ENCODE peak calls at places on chromosomes 3 and 15, in seven cellular contexts. One of them, this sample, is unnamed. For H3K27me3 and H3K4me1, the result is how much of the 10 kb centered on the place peaks cover.

GRCh38 chr3:149085828-149086231 is 503 bp downstream of the HLTF start:
- DNase-seq in right atrium auricular region: no peak
- DNase-seq in fibroblast of lung: peak
- DNase-seq in mesendoderm: peak
- DNase-seq in breast epithelium: no peak
- DNase-seq in right cardiac atrium: no peak
- DNase-seq in transverse colon: no peak
- DNase-seq in this sample: peak

GRCh38 chr3:110814170-110815007 is 257.2 kb upstream of the NECTIN3 start:
- DNase-seq in breast epithelium: no peak
- DNase-seq in right atrium auricular region: no peak
- DNase-seq in fibroblast of lung: peak
- DNase-seq in right cardiac atrium: no peak
- DNase-seq in mesendoderm: peak
- DNase-seq in transverse colon: peak
- DNase-seq in this sample: no peak

GRCh38 chr15:33490703-33491102 is 179.9 kb downstream of the RYR3 start:
- DNase-seq in right cardiac atrium: peak
- DNase-seq in right atrium auricular region: no peak
- DNase-seq in mesendoderm: no peak
- DNase-seq in breast epithelium: no peak
- DNase-seq in fibroblast of lung: no peak
- DNase-seq in transverse colon: no peak
- DNase-seq in this sample: no peak

GRCh38 chr15:28892789-28893610 is 7.2 kb downstream of the APBA2 start:
- DNase-seq in right atrium auricular region: no peak
- DNase-seq in mesendoderm: no peak
- DNase-seq in breast epithelium: no peak
- DNase-seq in transverse colon: no peak
- DNase-seq in right cardiac atrium: no peak
- DNase-seq in fibroblast of lung: peak
- DNase-seq in this sample: no peak

GRCh38 chr15:73873889-73874511 is 636 bp downstream of the TBC1D21 start:
- DNase-seq in fibroblast of lung: peak
- DNase-seq in right atrium auricular region: no peak
- DNase-seq in transverse colon: no peak
- DNase-seq in right cardiac atrium: no peak
- DNase-seq in mesendoderm: peak
- DNase-seq in breast epithelium: no peak
- DNase-seq in this sample: peak

GRCh38 chr3:20080956-20081554 is 40.8 kb downstream of the KAT2B start:
- DNase-seq in mesendoderm: no peak
- DNase-seq in right atrium auricular region: peak
- DNase-seq in right cardiac atrium: peak
- DNase-seq in fibroblast of lung: peak
- DNase-seq in breast epithelium: peak
- DNase-seq in transverse colon: peak
- DNase-seq in this sample: peak

GRCh38 chr3:16060945-16061344 is 113.5 kb upstream of the GALNT15 start:
- DNase-seq in right cardiac atrium: peak
- DNase-seq in right atrium auricular region: peak
- DNase-seq in mesendoderm: peak
- DNase-seq in transverse colon: no peak
- DNase-seq in fibroblast of lung: peak
- DNase-seq in breast epithelium: no peak
- DNase-seq in this sample: peak

GRCh38 chr15:63856711-63857458 is 23.1 kb upstream of the HERC1 start:
- DNase-seq in right atrium auricular region: no peak
- DNase-seq in mesendoderm: peak
- DNase-seq in breast epithelium: no peak
- DNase-seq in transverse colon: no peak
- DNase-seq in fibroblast of lung: peak
- DNase-seq in right cardiac atrium: no peak
- DNase-seq in this sample: no peak

GRCh38 chr3:48473617-48473952 is 27.0 kb downstream of the ATRIP start:
- DNase-seq in right cardiac atrium: no peak
- DNase-seq in transverse colon: no peak
- DNase-seq in fibroblast of lung: no peak
- DNase-seq in breast epithelium: no peak
- DNase-seq in right atrium auricular region: no peak
- DNase-seq in mesendoderm: no peak
- DNase-seq in this sample: no peak

GRCh38 chr15:51649659-51650521 is 27.3 kb upstream of the DMXL2 start:
- DNase-seq in fibroblast of lung: peak
- DNase-seq in right atrium auricular region: no peak
- DNase-seq in breast epithelium: no peak
- DNase-seq in right cardiac atrium: no peak
- DNase-seq in mesendoderm: peak
- DNase-seq in transverse colon: peak
- DNase-seq in this sample: peak

GRCh38 chr15:57784081-57784488 is 77.6 kb downstream of the POLR2M start:
- DNase-seq in transverse colon: no peak
- DNase-seq in breast epithelium: no peak
- DNase-seq in fibroblast of lung: no peak
- DNase-seq in mesendoderm: no peak
- DNase-seq in right atrium auricular region: peak
- DNase-seq in right cardiac atrium: peak
- DNase-seq in this sample: no peak

GRCh38 chr3:65604863-65605526 is 433.7 kb downstream of the MAGI1 start:
- DNase-seq in right atrium auricular region: no peak
- DNase-seq in transverse colon: no peak
- DNase-seq in mesendoderm: no peak
- DNase-seq in fibroblast of lung: peak
- DNase-seq in right cardiac atrium: no peak
- DNase-seq in breast epithelium: no peak
- DNase-seq in this sample: no peak

GRCh38 chr3:59482001-59482400 is 432.2 kb upstream of the CFAP20DC start:
- DNase-seq in transverse colon: no peak
- DNase-seq in breast epithelium: no peak
- DNase-seq in right cardiac atrium: no peak
- DNase-seq in fibroblast of lung: peak
- DNase-seq in right atrium auricular region: no peak
- DNase-seq in mesendoderm: no peak
- DNase-seq in this sample: no peak

GRCh38 chr15:40420793-40421192 is 15.2 kb downstream of the IVD start:
- DNase-seq in mesendoderm: no peak
- DNase-seq in right cardiac atrium: peak
- DNase-seq in right atrium auricular region: no peak
- DNase-seq in transverse colon: peak
- DNase-seq in fibroblast of lung: no peak
- DNase-seq in breast epithelium: peak
- DNase-seq in this sample: no peak

GRCh38 chr3:187027531-187027936 is 97.2 kb downstream of the ST6GAL1 start:
- DNase-seq in breast epithelium: no peak
- DNase-seq in mesendoderm: no peak
- DNase-seq in right atrium auricular region: no peak
- DNase-seq in right cardiac atrium: no peak
- DNase-seq in transverse colon: peak
- DNase-seq in fibroblast of lung: no peak
- DNase-seq in this sample: no peak

GRCh38 chr3:163056874-163057497 is 1560.4 kb downstream of the OTOL1 start:
- DNase-seq in right atrium auricular region: no peak
- DNase-seq in right cardiac atrium: peak
- DNase-seq in breast epithelium: no peak
- DNase-seq in mesendoderm: peak
- DNase-seq in transverse colon: peak
- DNase-seq in fibroblast of lung: peak
- DNase-seq in this sample: peak

GRCh38 chr15:28933710-28934445 is 48.1 kb downstream of the APBA2 start:
- DNase-seq in right atrium auricular region: no peak
- DNase-seq in transverse colon: no peak
- DNase-seq in breast epithelium: no peak
- DNase-seq in mesendoderm: peak
- DNase-seq in right cardiac atrium: no peak
- DNase-seq in fibroblast of lung: peak
- DNase-seq in this sample: no peak

DNA sequence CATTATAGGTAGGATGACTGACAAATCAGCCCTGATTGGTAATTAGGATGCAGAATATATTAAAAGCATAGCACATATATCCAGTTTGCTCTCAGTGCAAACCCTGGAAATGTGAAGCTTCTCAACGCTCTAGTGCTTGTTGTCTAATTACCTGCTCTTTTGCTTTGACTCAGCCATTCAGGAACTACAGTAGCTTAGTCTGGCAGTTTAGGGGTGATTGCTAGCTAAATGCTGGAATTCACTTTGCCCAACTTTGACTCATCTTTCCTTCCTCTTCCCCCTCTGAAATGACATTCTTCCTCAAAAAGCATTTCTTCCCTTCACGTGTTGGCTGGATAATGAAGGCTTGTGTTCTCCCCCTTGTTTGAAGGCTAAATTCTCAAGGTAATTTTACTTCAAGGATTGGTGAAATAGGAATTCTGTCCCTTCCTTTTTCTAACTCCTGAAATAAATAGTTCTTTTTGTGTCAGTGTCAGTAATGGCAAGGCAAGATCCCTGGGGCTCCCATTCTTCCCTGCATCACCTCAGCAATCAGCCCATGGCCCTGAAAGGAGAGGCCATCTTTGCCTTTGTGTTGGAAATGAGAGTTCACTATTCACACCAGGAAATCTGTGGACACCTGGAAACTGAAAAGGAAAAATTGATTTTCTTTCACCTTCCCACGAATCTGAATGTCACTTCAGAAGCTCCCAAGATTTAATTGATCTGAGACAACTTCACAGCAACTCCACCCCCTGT is 103.6 kb downstream of the ECT2 start:
- DNase-seq in breast epithelium: no peak
- DNase-seq in transverse colon: no peak
- DNase-seq in fibroblast of lung: no peak
- DNase-seq in right atrium auricular region: no peak
- DNase-seq in right cardiac atrium: no peak
- DNase-seq in mesendoderm: no peak
- DNase-seq in this sample: no peak
- H3K4me3 ChIP-seq in breast epithelium: no peak
- H3K4me3 ChIP-seq in transverse colon: no peak
- H3K4me3 ChIP-seq in fibroblast of lung: no peak
- H3K4me3 ChIP-seq in right atrium auricular region: no peak
- H3K4me3 ChIP-seq in right cardiac atrium: no peak
- H3K4me3 ChIP-seq in mesendoderm: no peak
- H3K4me3 ChIP-seq in this sample: no peak

DNA sequence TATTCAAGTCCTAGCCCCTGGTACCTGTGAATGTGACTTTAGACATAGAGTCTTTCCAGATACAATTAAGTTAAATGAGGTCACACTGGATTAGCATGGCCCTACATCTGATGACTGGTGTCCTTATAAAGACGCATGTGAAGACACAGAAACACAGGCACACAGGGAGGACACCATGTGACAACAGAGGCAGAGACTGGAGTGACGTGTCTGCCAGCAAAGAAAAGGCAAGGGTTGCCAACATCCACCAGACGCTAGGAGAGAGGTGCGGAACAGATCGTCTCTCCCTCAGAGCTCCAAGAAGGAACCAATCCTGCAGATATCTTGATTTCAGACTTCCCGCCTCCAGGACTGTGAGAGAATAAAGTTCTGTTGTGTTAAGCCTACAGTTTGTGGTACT is 42.8 kb downstream of the CX3CR1 start:
- DNase-seq in mesendoderm: no peak
- DNase-seq in right atrium auricular region: no peak
- DNase-seq in right cardiac atrium: no peak
- DNase-seq in breast epithelium: no peak
- DNase-seq in fibroblast of lung: no peak
- DNase-seq in transverse colon: no peak
- DNase-seq in this sample: no peak
- H3K27me3 ChIP-seq in mesendoderm: under half
- H3K27me3 ChIP-seq in right atrium auricular region: under half
- H3K27me3 ChIP-seq in right cardiac atrium: under half
- H3K27me3 ChIP-seq in breast epithelium: under half
- H3K27me3 ChIP-seq in fibroblast of lung: under half
- H3K27me3 ChIP-seq in transverse colon: under half
- H3K27me3 ChIP-seq in this sample: under half

GRCh38 chr15:41927516-41927915 is 33.7 kb upstream of the SPTBN5 start:
- DNase-seq in mesendoderm: no peak
- DNase-seq in fibroblast of lung: no peak
- DNase-seq in right cardiac atrium: no peak
- DNase-seq in right atrium auricular region: no peak
- DNase-seq in transverse colon: no peak
- DNase-seq in breast epithelium: no peak
- DNase-seq in this sample: no peak
- H3K4me1 ChIP-seq in mesendoderm: under half
- H3K4me1 ChIP-seq in fibroblast of lung: under half
- H3K4me1 ChIP-seq in right cardiac atrium: under half
- H3K4me1 ChIP-seq in right atrium auricular region: half or more
- H3K4me1 ChIP-seq in transverse colon: half or more
- H3K4me1 ChIP-seq in breast epithelium: half or more
- H3K4me1 ChIP-seq in this sample: under half

DNA sequence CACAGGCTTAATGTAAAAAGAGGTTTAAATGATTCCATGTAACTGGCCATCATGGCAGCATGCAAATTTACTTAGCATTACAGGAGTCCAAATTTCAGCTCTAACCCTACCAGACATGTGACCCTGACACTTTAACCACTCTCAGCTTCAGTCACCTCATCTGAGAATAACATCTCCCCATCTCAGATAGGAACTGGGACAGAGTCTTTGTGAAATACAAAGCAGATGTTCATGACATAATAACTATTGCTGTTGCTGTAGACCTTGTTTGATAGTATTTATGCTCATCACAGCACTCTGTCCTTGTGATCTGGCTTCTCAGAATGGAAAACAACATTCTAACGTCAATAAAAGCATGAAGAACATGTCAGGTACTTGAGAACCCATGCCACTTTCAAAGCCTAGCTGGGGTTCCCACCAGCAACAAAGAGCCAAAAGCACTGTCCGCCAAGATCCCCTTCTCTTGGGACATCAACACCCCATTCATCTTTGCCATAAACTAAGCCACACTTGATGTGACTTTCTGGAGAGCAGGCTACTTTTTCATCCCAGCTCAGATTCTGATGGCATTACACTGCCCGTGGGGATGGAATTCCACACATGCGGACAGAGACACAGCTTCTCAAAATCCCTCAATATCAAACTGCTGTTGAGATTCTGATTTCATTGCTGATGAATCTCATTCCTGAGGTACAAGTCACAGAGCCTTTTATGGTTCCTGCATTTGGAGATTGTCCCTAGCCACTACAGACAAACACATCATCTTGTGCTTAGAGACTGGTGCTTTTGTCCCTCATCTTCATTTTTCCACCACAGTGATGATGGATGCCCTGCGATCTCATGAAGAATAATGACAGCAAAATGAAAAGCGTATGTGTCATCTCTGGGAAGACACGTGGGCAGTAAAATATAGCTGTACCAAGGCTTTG is 202.7 kb downstream of the TNIK start:
- DNase-seq in mesendoderm: peak
- DNase-seq in right cardiac atrium: no peak
- DNase-seq in right atrium auricular region: no peak
- DNase-seq in transverse colon: no peak
- DNase-seq in fibroblast of lung: peak
- DNase-seq in breast epithelium: no peak
- DNase-seq in this sample: no peak
- H3K4me3 ChIP-seq in mesendoderm: no peak
- H3K4me3 ChIP-seq in right cardiac atrium: no peak
- H3K4me3 ChIP-seq in right atrium auricular region: no peak
- H3K4me3 ChIP-seq in transverse colon: no peak
- H3K4me3 ChIP-seq in fibroblast of lung: no peak
- H3K4me3 ChIP-seq in breast epithelium: no peak
- H3K4me3 ChIP-seq in this sample: no peak

This sample was measured in testis.